ENCODE peak calls at places on chromosomes 2 and 18, in ten cellular contexts. One of them, this sample, is unnamed. For H3K36me3, the result is how much of the 10 kb centered on the place peaks cover.

GRCh38 chr18:75635096-75635495 is 207.6 kb upstream of the SMIM21 start:
- DNase-seq in adrenal gland: no peak
- DNase-seq in bronchial epithelial cell: no peak
- DNase-seq in WERI-Rb-1: no peak
- DNase-seq in IMR-90: no peak
- DNase-seq in K562: no peak
- DNase-seq in breast epithelium: no peak
- DNase-seq in HCT116: no peak
- DNase-seq in transverse colon: no peak
- DNase-seq in stomach: no peak
- DNase-seq in this sample: no peak

GRCh38 chr2:98749053-98749450 is 18.1 kb upstream of the MGAT4A start:
- DNase-seq in IMR-90: no peak
- DNase-seq in bronchial epithelial cell: peak
- DNase-seq in HCT116: no peak
- DNase-seq in WERI-Rb-1: peak
- DNase-seq in K562: no peak
- DNase-seq in breast epithelium: no peak
- DNase-seq in transverse colon: peak
- DNase-seq in stomach: no peak
- DNase-seq in adrenal gland: peak
- DNase-seq in this sample: no peak

GRCh38 chr2:227473019-227473461 is 1.1 kb downstream of the AGFG1 start:
- DNase-seq in transverse colon: no peak
- DNase-seq in breast epithelium: no peak
- DNase-seq in K562: no peak
- DNase-seq in WERI-Rb-1: no peak
- DNase-seq in stomach: no peak
- DNase-seq in IMR-90: peak
- DNase-seq in adrenal gland: no peak
- DNase-seq in bronchial epithelial cell: no peak
- DNase-seq in HCT116: no peak
- DNase-seq in this sample: no peak

GRCh38 chr18:69308620-69309019 is 92.1 kb upstream of the DOK6 start:
- DNase-seq in stomach: no peak
- DNase-seq in WERI-Rb-1: no peak
- DNase-seq in IMR-90: no peak
- DNase-seq in HCT116: no peak
- DNase-seq in breast epithelium: no peak
- DNase-seq in bronchial epithelial cell: no peak
- DNase-seq in transverse colon: no peak
- DNase-seq in K562: no peak
- DNase-seq in adrenal gland: no peak
- DNase-seq in this sample: no peak

GRCh38 chr2:214810670-214811069 is 1.2 kb upstream of the BARD1 start:
- DNase-seq in bronchial epithelial cell: peak
- DNase-seq in transverse colon: peak
- DNase-seq in IMR-90: no peak
- DNase-seq in breast epithelium: no peak
- DNase-seq in HCT116: no peak
- DNase-seq in adrenal gland: no peak
- DNase-seq in WERI-Rb-1: no peak
- DNase-seq in K562: peak
- DNase-seq in stomach: no peak
- DNase-seq in this sample: no peak

GRCh38 chr2:25378731-25379490 is 37.2 kb upstream of the DNMT3A start:
- DNase-seq in WERI-Rb-1: peak
- DNase-seq in IMR-90: no peak
- DNase-seq in bronchial epithelial cell: peak
- DNase-seq in K562: no peak
- DNase-seq in breast epithelium: peak
- DNase-seq in transverse colon: no peak
- DNase-seq in HCT116: no peak
- DNase-seq in adrenal gland: peak
- DNase-seq in stomach: peak
- DNase-seq in this sample: no peak

GRCh38 chr18:30967701-30968100 is 74.8 kb downstream of the DSC3 start:
- DNase-seq in breast epithelium: no peak
- DNase-seq in transverse colon: no peak
- DNase-seq in bronchial epithelial cell: peak
- DNase-seq in IMR-90: no peak
- DNase-seq in WERI-Rb-1: no peak
- DNase-seq in adrenal gland: no peak
- DNase-seq in stomach: no peak
- DNase-seq in HCT116: no peak
- DNase-seq in K562: no peak
- DNase-seq in this sample: no peak

GRCh38 chr2:119248311-119248710 is 24.7 kb downstream of the STEAP3 start:
- DNase-seq in K562: no peak
- DNase-seq in adrenal gland: no peak
- DNase-seq in transverse colon: no peak
- DNase-seq in breast epithelium: no peak
- DNase-seq in stomach: peak
- DNase-seq in HCT116: no peak
- DNase-seq in WERI-Rb-1: no peak
- DNase-seq in IMR-90: peak
- DNase-seq in bronchial epithelial cell: peak
- DNase-seq in this sample: no peak

GRCh38 chr18:34772887-34773286 is 62.8 kb downstream of the DTNA start:
- DNase-seq in bronchial epithelial cell: peak
- DNase-seq in stomach: no peak
- DNase-seq in breast epithelium: no peak
- DNase-seq in transverse colon: no peak
- DNase-seq in K562: no peak
- DNase-seq in HCT116: no peak
- DNase-seq in IMR-90: peak
- DNase-seq in WERI-Rb-1: no peak
- DNase-seq in adrenal gland: no peak
- DNase-seq in this sample: no peak

GRCh38 chr18:9930299-9930884 is 16.6 kb downstream of the VAPA start:
- DNase-seq in HCT116: no peak
- DNase-seq in IMR-90: no peak
- DNase-seq in WERI-Rb-1: no peak
- DNase-seq in breast epithelium: no peak
- DNase-seq in bronchial epithelial cell: no peak
- DNase-seq in transverse colon: no peak
- DNase-seq in stomach: no peak
- DNase-seq in adrenal gland: no peak
- DNase-seq in K562: no peak
- DNase-seq in this sample: no peak

GRCh38 chr2:1638281-1638860 is 105.9 kb downstream of the PXDN start:
- DNase-seq in bronchial epithelial cell: peak
- DNase-seq in IMR-90: no peak
- DNase-seq in breast epithelium: no peak
- DNase-seq in WERI-Rb-1: peak
- DNase-seq in stomach: no peak
- DNase-seq in HCT116: no peak
- DNase-seq in K562: no peak
- DNase-seq in adrenal gland: no peak
- DNase-seq in transverse colon: no peak
- DNase-seq in this sample: no peak

GRCh38 chr2:233603520-233603919 is 13.9 kb upstream of the UGT1A8 start:
- DNase-seq in IMR-90: no peak
- DNase-seq in bronchial epithelial cell: no peak
- DNase-seq in breast epithelium: no peak
- DNase-seq in adrenal gland: no peak
- DNase-seq in transverse colon: no peak
- DNase-seq in HCT116: no peak
- DNase-seq in K562: no peak
- DNase-seq in WERI-Rb-1: no peak
- DNase-seq in stomach: no peak
- DNase-seq in this sample: no peak

GRCh38 chr18:39624934-39625333 is 2059.3 kb upstream of the CELF4 start:
- DNase-seq in stomach: no peak
- DNase-seq in adrenal gland: no peak
- DNase-seq in bronchial epithelial cell: peak
- DNase-seq in HCT116: no peak
- DNase-seq in breast epithelium: no peak
- DNase-seq in IMR-90: peak
- DNase-seq in K562: no peak
- DNase-seq in WERI-Rb-1: no peak
- DNase-seq in transverse colon: no peak
- DNase-seq in this sample: no peak

GRCh38 chr2:98665638-98666037 is 57.2 kb downstream of the UNC50 start:
- DNase-seq in transverse colon: no peak
- DNase-seq in K562: no peak
- DNase-seq in HCT116: no peak
- DNase-seq in breast epithelium: no peak
- DNase-seq in IMR-90: no peak
- DNase-seq in adrenal gland: no peak
- DNase-seq in WERI-Rb-1: no peak
- DNase-seq in stomach: no peak
- DNase-seq in bronchial epithelial cell: no peak
- DNase-seq in this sample: no peak

GRCh38 chr18:46211816-46212215 is 107.6 kb downstream of the HAUS1 start:
- DNase-seq in WERI-Rb-1: no peak
- DNase-seq in stomach: no peak
- DNase-seq in transverse colon: no peak
- DNase-seq in bronchial epithelial cell: peak
- DNase-seq in K562: peak
- DNase-seq in adrenal gland: no peak
- DNase-seq in breast epithelium: no peak
- DNase-seq in HCT116: no peak
- DNase-seq in IMR-90: peak
- DNase-seq in this sample: no peak

GRCh38 chr2:152222975-152223638 is 47.5 kb upstream of the STAM2 start:
- DNase-seq in transverse colon: peak
- DNase-seq in WERI-Rb-1: no peak
- DNase-seq in adrenal gland: peak
- DNase-seq in K562: no peak
- DNase-seq in HCT116: no peak
- DNase-seq in IMR-90: peak
- DNase-seq in stomach: peak
- DNase-seq in breast epithelium: no peak
- DNase-seq in bronchial epithelial cell: peak
- DNase-seq in this sample: no peak

DNA sequence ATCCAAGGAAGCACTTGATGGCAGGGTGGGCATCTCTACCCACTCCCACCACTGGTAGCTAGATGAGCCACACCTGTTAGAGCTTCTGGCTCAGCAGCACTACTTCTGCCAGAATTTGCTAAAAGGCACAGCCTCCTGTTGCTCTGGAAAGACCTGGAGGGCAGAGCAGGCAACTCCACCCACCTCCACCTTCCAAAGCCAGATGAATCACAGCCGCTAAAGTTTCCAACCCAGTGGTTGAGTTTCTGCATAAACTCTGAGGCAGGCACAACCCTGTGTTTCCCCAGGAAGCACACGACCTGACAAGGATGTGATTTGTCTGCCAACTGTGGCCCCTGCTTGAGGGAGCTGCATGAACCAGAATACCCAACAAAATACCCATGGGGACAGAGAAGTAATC is 111.6 kb upstream of the GCFC2 start:
- DNase-seq in HCT116: no peak
- DNase-seq in breast epithelium: no peak
- DNase-seq in IMR-90: no peak
- DNase-seq in K562: no peak
- DNase-seq in adrenal gland: no peak
- DNase-seq in transverse colon: no peak
- DNase-seq in bronchial epithelial cell: peak
- DNase-seq in stomach: no peak
- DNase-seq in WERI-Rb-1: no peak
- DNase-seq in this sample: no peak
- TF ChIP-seq CTCF in HCT116: no peak
- TF ChIP-seq CTCF in breast epithelium: no peak
- TF ChIP-seq CTCF in IMR-90: no peak
- TF ChIP-seq CTCF in K562: no peak
- TF ChIP-seq CTCF in adrenal gland: no peak
- TF ChIP-seq CTCF in transverse colon: no peak
- TF ChIP-seq CTCF in bronchial epithelial cell: no peak
- TF ChIP-seq CTCF in stomach: no peak
- TF ChIP-seq CTCF in WERI-Rb-1: no peak
- TF ChIP-seq CTCF in this sample: no peak

GRCh38 chr18:79409313-79409712 is 13.6 kb downstream of the NFATC1 start:
- DNase-seq in stomach: no peak
- DNase-seq in WERI-Rb-1: no peak
- DNase-seq in breast epithelium: no peak
- DNase-seq in transverse colon: no peak
- DNase-seq in K562: no peak
- DNase-seq in bronchial epithelial cell: no peak
- DNase-seq in adrenal gland: no peak
- DNase-seq in IMR-90: no peak
- DNase-seq in HCT116: no peak
- DNase-seq in this sample: no peak
- H3K36me3 ChIP-seq in stomach: under half
- H3K36me3 ChIP-seq in WERI-Rb-1: under half
- H3K36me3 ChIP-seq in breast epithelium: under half
- H3K36me3 ChIP-seq in transverse colon: under half
- H3K36me3 ChIP-seq in K562: under half
- H3K36me3 ChIP-seq in bronchial epithelial cell: under half
- H3K36me3 ChIP-seq in adrenal gland: under half
- H3K36me3 ChIP-seq in IMR-90: under half
- H3K36me3 ChIP-seq in HCT116: under half
- H3K36me3 ChIP-seq in this sample: under half

DNA sequence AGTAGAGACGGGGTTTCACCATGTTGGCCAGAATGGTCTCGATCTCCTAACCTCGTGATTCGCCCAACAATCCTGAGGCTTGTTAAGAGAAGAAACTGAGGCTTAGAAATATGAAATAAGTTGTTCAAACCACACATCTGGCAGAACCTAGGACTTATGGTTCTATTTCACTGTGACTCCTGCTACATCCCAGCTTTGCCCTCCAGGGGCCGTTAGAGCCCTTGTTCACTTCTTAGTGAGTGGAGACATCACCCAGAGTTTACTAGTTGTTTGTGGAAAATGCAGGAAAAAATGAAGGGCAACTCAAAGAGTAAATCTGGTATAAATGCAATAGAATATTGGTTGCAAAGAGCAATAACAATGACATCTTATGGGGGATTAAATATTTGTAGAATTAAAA is 43.9 kb downstream of the MARCHF4 start:
- DNase-seq in WERI-Rb-1: no peak
- DNase-seq in HCT116: no peak
- DNase-seq in IMR-90: no peak
- DNase-seq in transverse colon: no peak
- DNase-seq in stomach: no peak
- DNase-seq in adrenal gland: no peak
- DNase-seq in K562: no peak
- DNase-seq in bronchial epithelial cell: peak
- DNase-seq in breast epithelium: no peak
- DNase-seq in this sample: peak
- TF ChIP-seq CTCF in WERI-Rb-1: peak
- TF ChIP-seq CTCF in HCT116: peak
- TF ChIP-seq CTCF in IMR-90: peak
- TF ChIP-seq CTCF in transverse colon: no peak
- TF ChIP-seq CTCF in stomach: no peak
- TF ChIP-seq CTCF in adrenal gland: no peak
- TF ChIP-seq CTCF in K562: no peak
- TF ChIP-seq CTCF in bronchial epithelial cell: peak
- TF ChIP-seq CTCF in breast epithelium: no peak
- TF ChIP-seq CTCF in this sample: no peak

DNA sequence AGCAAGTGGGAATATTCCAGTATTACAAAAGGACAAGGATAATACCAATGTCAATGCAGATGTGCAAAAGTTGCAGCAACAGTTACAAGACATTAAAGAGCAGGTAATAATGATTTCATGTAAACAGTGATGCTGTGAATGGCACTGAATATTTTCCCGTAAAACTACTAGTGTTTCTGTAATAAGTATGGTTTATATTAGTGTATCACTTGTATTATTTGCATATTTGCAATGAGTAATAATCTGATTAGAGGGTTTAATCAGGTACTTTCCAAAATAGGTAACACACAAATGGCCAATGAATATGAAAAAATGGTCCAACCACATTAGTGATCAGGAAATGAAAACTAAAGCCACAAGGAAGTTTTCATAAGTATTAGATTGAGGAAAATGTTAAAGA is 118.0 kb downstream of the MIB1 start:
- DNase-seq in bronchial epithelial cell: no peak
- DNase-seq in HCT116: no peak
- DNase-seq in WERI-Rb-1: no peak
- DNase-seq in transverse colon: no peak
- DNase-seq in breast epithelium: no peak
- DNase-seq in IMR-90: no peak
- DNase-seq in stomach: no peak
- DNase-seq in K562: no peak
- DNase-seq in adrenal gland: no peak
- DNase-seq in this sample: no peak
- H3K36me3 ChIP-seq in bronchial epithelial cell: under half
- H3K36me3 ChIP-seq in HCT116: under half
- H3K36me3 ChIP-seq in WERI-Rb-1: half or more
- H3K36me3 ChIP-seq in transverse colon: under half
- H3K36me3 ChIP-seq in breast epithelium: under half
- H3K36me3 ChIP-seq in IMR-90: under half
- H3K36me3 ChIP-seq in stomach: half or more
- H3K36me3 ChIP-seq in K562: under half
- H3K36me3 ChIP-seq in adrenal gland: under half
- H3K36me3 ChIP-seq in this sample: half or more

This sample was measured in esophagus muscularis mucosa.